ENCODE peak calls at places on chromosomes 11 and 22, in nine cellular contexts. M is GM12878, C is HL-60, V is HepG2, Z is A549, P is Panc1, N is HCT116, E is SK-N-SH, J is K562. D is an unnamed sample.

GRCh38 chr11:70948855-70949551 is 303.4 kb downstream of the SHANK2 start:
- DNase-seq in N (no peak), P (no peak), Z (no peak), E (peak; percentile 36), J (no peak), V (no peak), C (no peak), M (no peak), D (peak; percentile 16)

GRCh38 chr11:122115520-122116343 is at the start of gene BLID:
- DNase-seq in V (peak; percentile 7), E (no peak), C (no peak), J (no peak), M (no peak), N (no peak), P (no peak), Z (peak; percentile 31), D (peak; percentile 88)

GRCh38 chr11:3152471-3153110 is 12.5 kb downstream of the OSBPL5 start:
- DNase-seq in P (no peak), M (no peak), N (no peak), J (no peak), C (no peak), E (no peak), Z (no peak), V (no peak), D (no peak)

GRCh38 chr11:44751066-44751465 is 24.3 kb downstream of the TSPAN18 start:
- DNase-seq in M (no peak), Z (no peak), V (no peak), E (no peak), C (no peak), N (no peak), J (no peak), P (no peak), D (no peak)

GRCh38 chr11:86938900-86939880 is 16.0 kb downstream of the FZD4 start:
- DNase-seq in P (peak; percentile 57), M (no peak), N (peak; percentile 37), C (no peak), V (peak; percentile 65), E (peak; percentile 41), Z (peak; percentile 50), J (peak; percentile 43), D (peak; percentile 81)

GRCh38 chr22:29143848-29144785 is 61.6 kb upstream of the EMID1 start:
- DNase-seq in E (no peak), N (no peak), M (no peak), Z (no peak), C (no peak), J (no peak), V (no peak), P (no peak), D (no peak)

GRCh38 chr11:99911116-99911515 is 776.0 kb upstream of the ARHGAP42 start:
- DNase-seq in C (no peak), V (no peak), Z (no peak), M (no peak), E (no peak), J (no peak), P (no peak), N (no peak), D (peak; percentile 61)

GRCh38 chr22:24003887-24004286 is 1.4 kb downstream of the GSTT4 start:
- DNase-seq in M (no peak), V (no peak), E (no peak), P (no peak), J (no peak), C (no peak), Z (no peak), N (no peak), D (no peak)

GRCh38 chr11:56876621-56877312 is 111.9 kb upstream of the OR5AK2 start:
- DNase-seq in V (no peak), C (no peak), N (no peak), Z (peak; percentile 63), P (no peak), M (no peak), E (no peak), J (no peak), D (no peak)

GRCh38 chr11:47391077-47391583 is 12.8 kb upstream of the SPI1 start:
- DNase-seq in J (no peak), N (no peak), E (no peak), M (no peak), Z (no peak), V (no peak), P (no peak), C (no peak), D (no peak)

GRCh38 chr11:115996808-115997188 is 492.6 kb upstream of the CADM1 start:
- DNase-seq in V (no peak), P (no peak), C (no peak), E (no peak), M (no peak), J (no peak), N (no peak), Z (no peak), D (no peak)
- TF ChIP-seq REST in V (no peak), P (no peak), C (no peak), E (no peak), M (no peak), J (no peak), N (no peak), Z (no peak), D (no peak)

GRCh38 chr22:27800250-27801131 is 1.1 kb downstream of the MN1 start:
- DNase-seq in J (peak; percentile 11), M (no peak), E (peak; percentile 70), Z (no peak), C (no peak), P (no peak), V (no peak), N (no peak), D (no peak)

GRCh38 chr22:27802389-27803079 is 978 bp upstream of the MN1 start:
- DNase-seq in J (no peak), Z (no peak), M (no peak), E (no peak), N (no peak), C (no peak), V (no peak), P (no peak), D (no peak)

GRCh38 chr22:27799334-27800249 is 2.0 kb downstream of the MN1 start:
- DNase-seq in P (no peak), V (no peak), C (no peak), Z (no peak), M (no peak), J (no peak), E (peak; percentile 55), N (no peak), D (no peak)

GRCh38 chr22:27801616-27802388 is at the start of gene MN1:
- DNase-seq in V (no peak), P (no peak), E (peak; percentile 89), Z (peak; percentile 39), C (no peak), N (no peak), M (no peak), J (no peak), D (peak; percentile 86)

DNA sequence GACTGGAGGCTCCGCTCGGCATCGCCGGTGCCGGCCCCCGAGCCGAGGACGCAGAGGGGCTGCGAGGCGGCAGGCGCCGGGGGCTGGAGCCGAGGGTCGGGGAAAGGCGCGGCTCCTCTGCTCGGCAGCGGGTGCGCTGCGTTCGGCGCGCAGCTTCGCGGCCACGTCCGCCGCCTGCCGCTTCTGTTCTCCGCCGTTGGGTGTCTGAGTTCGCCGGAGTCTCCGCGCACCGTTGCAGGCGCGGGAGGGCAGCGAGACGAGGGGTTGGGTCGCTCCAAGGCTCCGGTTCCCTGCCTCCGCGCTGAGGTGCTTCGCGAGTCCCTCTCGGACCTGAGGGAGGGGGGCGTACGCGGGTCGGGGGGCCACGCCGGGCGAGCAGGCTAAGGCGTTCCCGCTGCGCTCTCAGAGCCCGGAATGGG is 350 bp downstream of the MN1 start:
- DNase-seq in E (peak; percentile 84), Z (peak; percentile 30), P (no peak), V (no peak), M (no peak), J (peak; percentile 13), C (no peak), N (no peak), D (peak; percentile 70)
- TF ChIP-seq REST in E (no peak), Z (no peak), P (no peak), V (no peak), M (no peak), J (no peak), C (no peak), N (no peak), D (no peak)

DNA sequence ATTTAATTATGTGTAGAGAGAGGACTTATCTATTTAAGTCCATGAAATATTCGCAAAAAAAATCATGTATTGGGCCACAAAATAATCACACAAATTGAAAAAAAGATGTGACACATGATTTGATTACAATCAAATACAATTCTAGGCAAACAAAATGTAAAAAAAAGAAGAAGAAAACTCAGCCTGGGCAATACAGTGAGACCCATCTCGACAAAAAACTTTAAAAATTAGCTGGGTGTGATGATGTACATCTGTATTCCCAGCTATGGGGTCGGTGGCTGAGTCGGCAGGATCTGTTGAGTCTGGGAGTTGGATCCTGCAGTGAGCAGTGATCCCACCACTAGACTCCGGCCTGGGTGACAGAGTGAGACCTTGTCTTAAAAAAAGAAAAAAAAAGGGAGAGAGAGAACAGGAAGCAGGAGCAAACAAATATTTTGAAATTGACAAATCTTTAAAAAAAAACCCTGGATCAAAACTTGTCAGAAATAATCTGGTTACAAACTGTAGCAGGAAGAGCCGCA is 3.1 kb upstream of the TYMP start:
- DNase-seq in E (no peak), V (no peak), N (no peak), Z (no peak), J (no peak), P (no peak), C (no peak), M (no peak), D (no peak)
- TF ChIP-seq REST in E (no peak), V (no peak), N (no peak), Z (no peak), J (no peak), P (no peak), C (no peak), M (no peak), D (no peak)

GRCh38 chr22:19867617-19868016 is 12.9 kb upstream of the GNB1L start:
- DNase-seq in J (no peak), Z (no peak), M (no peak), C (no peak), N (no peak), P (no peak), V (no peak), E (no peak), D (no peak)

GRCh38 chr22:19866665-19867009 is 12.0 kb upstream of the GNB1L start:
- DNase-seq in P (no peak), C (no peak), E (no peak), M (no peak), Z (no peak), V (no peak), N (no peak), J (no peak), D (no peak)

GRCh38 chr22:19869497-19870152 is 15.0 kb upstream of the GNB1L start:
- DNase-seq in M (no peak), E (no peak), V (no peak), N (no peak), C (no peak), P (no peak), J (no peak), Z (no peak), D (no peak)

GRCh38 chr22:19868773-19869471 is 14.2 kb upstream of the GNB1L start:
- DNase-seq in V (no peak), N (no peak), J (no peak), C (no peak), Z (no peak), P (no peak), M (no peak), E (no peak), D (no peak)

DNA sequence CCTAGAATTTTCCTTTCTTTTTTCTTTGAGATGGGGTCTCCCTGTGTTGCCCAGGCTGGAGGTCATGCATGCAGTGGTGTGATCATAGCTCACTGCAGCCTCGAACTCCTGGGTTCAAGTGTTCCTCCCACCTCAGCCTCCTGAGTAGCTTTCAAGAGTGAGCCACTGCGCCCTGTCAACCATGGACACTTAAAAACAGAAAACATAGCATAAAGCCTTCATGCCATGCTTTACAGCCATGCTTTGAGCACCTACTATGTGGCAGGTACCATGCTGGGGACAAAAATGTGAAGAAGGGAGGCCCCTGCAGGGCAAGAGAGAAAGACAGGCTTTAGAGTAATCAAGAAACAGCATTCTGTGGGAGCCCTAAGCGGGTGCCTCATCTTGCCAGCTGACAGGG is 13.7 kb upstream of the GNB1L start:
- DNase-seq in P (no peak), N (no peak), E (no peak), Z (no peak), J (no peak), C (no peak), M (no peak), V (no peak), D (no peak)
- TF ChIP-seq REST in P (no peak), N (no peak), E (no peak), Z (no peak), J (no peak), C (no peak), M (no peak), V (no peak), D (no peak)